ENCODE peak calls at places on chromosomes 11 and 22, in five cellular contexts. One of them, this sample, is unnamed.

GRCh38 chr22:33271390-33272161 is 213.4 kb upstream of the SYN3 start:
- DNase-seq in astrocyte of the spinal cord: no peak
- DNase-seq in thoracic aorta: peak; percentile 43
- DNase-seq in lower lobe of right lung: no peak
- DNase-seq in RWPE1: no peak
- DNase-seq in this sample: no peak

GRCh38 chr11:82988936-82989627 is 82.6 kb downstream of the RAB30 start:
- DNase-seq in lower lobe of right lung: no peak
- DNase-seq in astrocyte of the spinal cord: no peak
- DNase-seq in RWPE1: no peak
- DNase-seq in thoracic aorta: no peak
- DNase-seq in this sample: no peak

GRCh38 chr11:103881518-103882070 is 154.8 kb upstream of the DDI1 start:
- DNase-seq in RWPE1: no peak
- DNase-seq in astrocyte of the spinal cord: no peak
- DNase-seq in lower lobe of right lung: no peak
- DNase-seq in thoracic aorta: no peak
- DNase-seq in this sample: no peak

GRCh38 chr11:39975091-39975490 is 1484.4 kb downstream of the LRRC4C start:
- DNase-seq in RWPE1: no peak
- DNase-seq in lower lobe of right lung: no peak
- DNase-seq in astrocyte of the spinal cord: no peak
- DNase-seq in thoracic aorta: no peak
- DNase-seq in this sample: no peak

GRCh38 chr11:96055706-96056387 is 131.9 kb upstream of the MTMR2 start:
- DNase-seq in lower lobe of right lung: no peak
- DNase-seq in astrocyte of the spinal cord: peak; percentile 70
- DNase-seq in thoracic aorta: no peak
- DNase-seq in RWPE1: peak; percentile 15
- DNase-seq in this sample: no peak

GRCh38 chr11:95365346-95365745 is 134.3 kb upstream of the SESN3 start:
- DNase-seq in RWPE1: no peak
- DNase-seq in astrocyte of the spinal cord: no peak
- DNase-seq in lower lobe of right lung: no peak
- DNase-seq in thoracic aorta: no peak
- DNase-seq in this sample: no peak

GRCh38 chr11:33534575-33534974 is 166.1 kb downstream of the C11orf91 start:
- DNase-seq in lower lobe of right lung: no peak
- DNase-seq in RWPE1: peak; percentile 17
- DNase-seq in astrocyte of the spinal cord: peak; percentile 41
- DNase-seq in thoracic aorta: no peak
- DNase-seq in this sample: no peak

GRCh38 chr11:30196400-30197206 is 34.2 kb upstream of the FSHB start:
- DNase-seq in RWPE1: peak; percentile 7
- DNase-seq in lower lobe of right lung: peak; percentile 52
- DNase-seq in astrocyte of the spinal cord: peak; percentile 45
- DNase-seq in thoracic aorta: no peak
- DNase-seq in this sample: no peak

GRCh38 chr22:19974233-19974861 is 32.7 kb upstream of the TXNRD2 start:
- DNase-seq in lower lobe of right lung: peak; percentile 66
- DNase-seq in RWPE1: no peak
- DNase-seq in thoracic aorta: no peak
- DNase-seq in astrocyte of the spinal cord: peak; percentile 77
- DNase-seq in this sample: no peak

GRCh38 chr22:17501679-17502285 is 61.5 kb upstream of the SLC25A18 start:
- DNase-seq in lower lobe of right lung: no peak
- DNase-seq in thoracic aorta: no peak
- DNase-seq in astrocyte of the spinal cord: peak; percentile 73
- DNase-seq in RWPE1: peak; percentile 46
- DNase-seq in this sample: no peak

GRCh38 chr11:83159901-83160865 is 3.3 kb downstream of the PCF11 start:
- DNase-seq in lower lobe of right lung: no peak
- DNase-seq in RWPE1: peak; percentile 25
- DNase-seq in astrocyte of the spinal cord: peak; percentile 27
- DNase-seq in thoracic aorta: no peak
- DNase-seq in this sample: no peak

GRCh38 chr11:88196393-88196792 is 21.1 kb upstream of the RAB38 start:
- DNase-seq in RWPE1: no peak
- DNase-seq in thoracic aorta: no peak
- DNase-seq in lower lobe of right lung: no peak
- DNase-seq in astrocyte of the spinal cord: no peak
- DNase-seq in this sample: no peak

GRCh38 chr11:92969634-92970347 is at the start of gene MTNR1B:
- DNase-seq in thoracic aorta: no peak
- DNase-seq in RWPE1: no peak
- DNase-seq in astrocyte of the spinal cord: no peak
- DNase-seq in lower lobe of right lung: no peak
- DNase-seq in this sample: no peak

GRCh38 chr11:67364783-67365525 is 8.4 kb downstream of the CLCF1 start:
- DNase-seq in lower lobe of right lung: no peak
- DNase-seq in RWPE1: no peak
- DNase-seq in astrocyte of the spinal cord: no peak
- DNase-seq in thoracic aorta: no peak
- DNase-seq in this sample: no peak

GRCh38 chr22:24507742-24508141 is 12.6 kb downstream of the UPB1 start:
- DNase-seq in astrocyte of the spinal cord: no peak
- DNase-seq in lower lobe of right lung: no peak
- DNase-seq in RWPE1: no peak
- DNase-seq in thoracic aorta: no peak
- DNase-seq in this sample: no peak

GRCh38 chr22:47107431-47107830 is 345.0 kb downstream of the TBC1D22A start:
- DNase-seq in thoracic aorta: no peak
- DNase-seq in astrocyte of the spinal cord: peak; percentile 83
- DNase-seq in lower lobe of right lung: no peak
- DNase-seq in RWPE1: peak; percentile 61
- DNase-seq in this sample: no peak

GRCh38 chr11:58567889-58568512 is 7.7 kb downstream of the LPXN start:
- DNase-seq in lower lobe of right lung: peak; percentile 60
- DNase-seq in RWPE1: peak; percentile 36
- DNase-seq in astrocyte of the spinal cord: peak; percentile 65
- DNase-seq in thoracic aorta: no peak
- DNase-seq in this sample: no peak

GRCh38 chr22:50184004-50184461 is 1.7 kb upstream of the TRABD start:
- DNase-seq in thoracic aorta: no peak
- DNase-seq in RWPE1: no peak
- DNase-seq in lower lobe of right lung: peak; percentile 91
- DNase-seq in astrocyte of the spinal cord: peak; percentile 31
- DNase-seq in this sample: no peak

GRCh38 chr11:75554258-75555022 is 7.6 kb upstream of the SERPINH1 start:
- DNase-seq in lower lobe of right lung: peak; percentile 79
- DNase-seq in RWPE1: no peak
- DNase-seq in thoracic aorta: peak; percentile 89
- DNase-seq in astrocyte of the spinal cord: peak; percentile 100
- DNase-seq in this sample: peak; percentile 99

GRCh38 chr22:23182289-23183106 is 2.2 kb downstream of the BCR start:
- DNase-seq in RWPE1: peak; percentile 71
- DNase-seq in thoracic aorta: no peak
- DNase-seq in lower lobe of right lung: no peak
- DNase-seq in astrocyte of the spinal cord: no peak
- DNase-seq in this sample: no peak

GRCh38 chr11:100629671-100630070 is 57.4 kb upstream of the ARHGAP42 start:
- DNase-seq in RWPE1: no peak
- DNase-seq in astrocyte of the spinal cord: no peak
- DNase-seq in lower lobe of right lung: no peak
- DNase-seq in thoracic aorta: no peak
- DNase-seq in this sample: no peak

GRCh38 chr11:104856607-104857006 is 41.7 kb downstream of the CASP12 start:
- DNase-seq in thoracic aorta: no peak
- DNase-seq in RWPE1: no peak
- DNase-seq in astrocyte of the spinal cord: no peak
- DNase-seq in lower lobe of right lung: no peak
- DNase-seq in this sample: no peak

GRCh38 chr11:68950776-68951175 is 30.0 kb downstream of the MRGPRD start:
- DNase-seq in astrocyte of the spinal cord: no peak
- DNase-seq in thoracic aorta: no peak
- DNase-seq in RWPE1: no peak
- DNase-seq in lower lobe of right lung: no peak
- DNase-seq in this sample: no peak

GRCh38 chr11:111913997-111914396 is 1.5 kb downstream of the HSPB2 start:
- DNase-seq in lower lobe of right lung: no peak
- DNase-seq in RWPE1: no peak
- DNase-seq in astrocyte of the spinal cord: peak; percentile 57
- DNase-seq in thoracic aorta: peak; percentile 47
- DNase-seq in this sample: no peak

GRCh38 chr11:3837793-3838192 is 3.0 kb downstream of the RHOG start:
- DNase-seq in RWPE1: no peak
- DNase-seq in astrocyte of the spinal cord: no peak
- DNase-seq in thoracic aorta: no peak
- DNase-seq in lower lobe of right lung: peak; percentile 77
- DNase-seq in this sample: no peak

GRCh38 chr22:28019360-28019759 is 100.3 kb upstream of the PITPNB start:
- DNase-seq in lower lobe of right lung: no peak
- DNase-seq in astrocyte of the spinal cord: no peak
- DNase-seq in RWPE1: no peak
- DNase-seq in thoracic aorta: no peak
- DNase-seq in this sample: peak; percentile 65

GRCh38 chr22:46843691-46844297 is 81.3 kb downstream of the TBC1D22A start:
- DNase-seq in lower lobe of right lung: no peak
- DNase-seq in thoracic aorta: no peak
- DNase-seq in RWPE1: no peak
- DNase-seq in astrocyte of the spinal cord: peak; percentile 28
- DNase-seq in this sample: no peak

GRCh38 chr11:76698321-76699043 is 27.9 kb upstream of the LRRC32 start:
- DNase-seq in RWPE1: no peak
- DNase-seq in thoracic aorta: no peak
- DNase-seq in astrocyte of the spinal cord: no peak
- DNase-seq in lower lobe of right lung: no peak
- DNase-seq in this sample: no peak

GRCh38 chr11:12577746-12578644 is 96.2 kb upstream of the TEAD1 start:
- DNase-seq in lower lobe of right lung: no peak
- DNase-seq in RWPE1: no peak
- DNase-seq in astrocyte of the spinal cord: no peak
- DNase-seq in thoracic aorta: no peak
- DNase-seq in this sample: no peak
- TF ChIP-seq CTCF in lower lobe of right lung: no peak
- TF ChIP-seq CTCF in RWPE1: no peak
- TF ChIP-seq CTCF in astrocyte of the spinal cord: peak; percentile 2
- TF ChIP-seq CTCF in thoracic aorta: no peak
- TF ChIP-seq CTCF in this sample: peak; percentile 28

DNA sequence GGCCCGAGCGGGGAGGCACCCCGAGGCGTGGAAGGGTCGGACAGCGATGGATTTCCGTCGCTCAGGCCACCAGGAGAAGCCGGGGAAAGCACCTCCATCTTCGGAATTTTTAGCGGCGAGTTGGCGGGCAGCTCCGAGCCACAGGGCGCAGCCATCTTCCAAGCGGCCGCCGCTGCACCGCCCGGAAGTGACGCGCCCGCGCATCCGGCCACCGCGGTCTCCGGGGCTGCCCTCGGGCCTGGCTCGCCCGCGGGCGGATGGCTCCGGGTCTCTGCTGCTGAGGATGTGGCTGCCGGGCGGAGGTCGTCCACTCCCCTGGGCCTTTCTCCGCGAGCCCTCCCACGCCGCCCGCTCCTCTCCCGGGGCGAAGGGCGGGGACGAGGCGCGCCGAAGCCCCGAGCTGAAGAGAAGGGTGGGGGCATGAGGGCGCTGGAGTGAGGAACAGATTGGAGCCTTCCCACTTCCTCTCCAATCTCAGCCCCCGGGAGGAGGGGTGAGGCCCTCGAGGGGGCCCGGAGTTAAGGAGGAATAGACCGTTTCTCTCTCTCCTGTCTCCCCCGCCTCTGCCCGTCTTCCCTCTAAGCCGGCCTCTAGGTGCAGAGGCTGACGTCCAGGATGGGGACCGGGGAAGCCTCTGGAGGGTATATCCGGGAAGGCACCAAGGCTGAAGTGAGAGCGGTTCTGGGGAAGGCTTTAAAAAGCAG is at the start of gene MSANTD2:
- DNase-seq in astrocyte of the spinal cord: peak; percentile 89
- DNase-seq in RWPE1: peak; percentile 59
- DNase-seq in lower lobe of right lung: peak; percentile 89
- DNase-seq in thoracic aorta: peak; percentile 35
- DNase-seq in this sample: peak; percentile 94
- TF ChIP-seq CTCF in astrocyte of the spinal cord: no peak
- TF ChIP-seq CTCF in RWPE1: no peak
- TF ChIP-seq CTCF in lower lobe of right lung: no peak
- TF ChIP-seq CTCF in thoracic aorta: no peak
- TF ChIP-seq CTCF in this sample: peak; percentile 22

GRCh38 chr11:46916669-46917108 is 1.7 kb downstream of the LRP4 start:
- DNase-seq in astrocyte of the spinal cord: peak; percentile 68
- DNase-seq in lower lobe of right lung: no peak
- DNase-seq in RWPE1: peak; percentile 96
- DNase-seq in thoracic aorta: no peak
- DNase-seq in this sample: no peak
- TF ChIP-seq CTCF in astrocyte of the spinal cord: peak; percentile 37
- TF ChIP-seq CTCF in lower lobe of right lung: no peak
- TF ChIP-seq CTCF in RWPE1: no peak
- TF ChIP-seq CTCF in thoracic aorta: no peak
- TF ChIP-seq CTCF in this sample: peak; percentile 72

GRCh38 chr11:46238967-46239800 is 38.3 kb upstream of the CREB3L1 start:
- DNase-seq in astrocyte of the spinal cord: peak; percentile 86
- DNase-seq in thoracic aorta: peak; percentile 47
- DNase-seq in lower lobe of right lung: peak; percentile 89
- DNase-seq in RWPE1: peak; percentile 83
- DNase-seq in this sample: no peak

GRCh38 chr11:46238078-46238966 is 39.1 kb upstream of the CREB3L1 start:
- DNase-seq in astrocyte of the spinal cord: peak; percentile 59
- DNase-seq in thoracic aorta: no peak
- DNase-seq in RWPE1: peak; percentile 54
- DNase-seq in lower lobe of right lung: peak; percentile 82
- DNase-seq in this sample: no peak

GRCh38 chr11:46235777-46236688 is 41.4 kb upstream of the CREB3L1 start:
- DNase-seq in lower lobe of right lung: no peak
- DNase-seq in RWPE1: no peak
- DNase-seq in astrocyte of the spinal cord: no peak
- DNase-seq in thoracic aorta: no peak
- DNase-seq in this sample: no peak

GRCh38 chr11:46236918-46237247 is 40.6 kb upstream of the CREB3L1 start:
- DNase-seq in thoracic aorta: no peak
- DNase-seq in lower lobe of right lung: peak; percentile 61
- DNase-seq in RWPE1: no peak
- DNase-seq in astrocyte of the spinal cord: no peak
- DNase-seq in this sample: no peak

DNA sequence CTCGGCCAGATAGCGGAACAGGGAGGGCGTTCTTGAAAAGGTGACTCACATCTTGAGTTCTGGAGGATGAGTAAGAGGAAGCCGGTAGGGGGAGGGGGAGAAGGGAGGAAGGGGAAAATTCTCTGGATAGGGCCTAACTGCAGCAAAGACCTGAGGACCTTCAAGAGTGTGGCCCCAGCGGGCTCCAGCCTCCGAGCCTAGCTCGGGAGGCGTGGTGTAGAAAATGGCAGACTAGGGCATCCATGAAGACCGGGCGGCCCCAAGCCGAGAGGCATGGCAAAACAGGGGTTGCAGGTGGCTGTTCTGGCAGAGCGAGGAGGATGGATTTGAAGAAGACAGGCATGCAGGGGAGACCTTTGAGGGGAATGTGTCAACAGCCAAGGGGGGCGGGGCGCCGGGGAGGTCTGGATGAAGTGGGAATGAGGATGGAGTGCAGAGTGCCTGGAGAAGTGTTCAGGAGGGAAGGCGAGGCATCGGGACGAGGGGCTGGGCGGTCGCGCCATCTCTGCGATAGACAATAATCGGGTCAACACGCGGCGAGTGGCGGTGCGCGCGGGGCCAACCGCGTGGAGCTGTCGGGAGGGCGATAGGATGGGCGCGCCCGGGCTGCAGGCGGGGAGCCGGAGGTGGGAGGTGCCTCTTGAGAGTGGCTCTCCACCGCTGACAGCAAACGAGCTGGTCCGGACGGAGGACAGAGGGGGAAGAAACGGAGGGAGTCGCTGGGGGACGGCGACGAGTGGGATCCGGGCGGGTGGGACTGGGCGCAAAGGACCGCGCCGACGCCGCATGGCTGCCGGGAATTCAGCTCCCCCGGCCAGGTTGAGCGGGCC is 40.0 kb upstream of the CREB3L1 start:
- DNase-seq in RWPE1: peak; percentile 88
- DNase-seq in lower lobe of right lung: peak; percentile 64
- DNase-seq in astrocyte of the spinal cord: peak; percentile 90
- DNase-seq in thoracic aorta: peak; percentile 46
- DNase-seq in this sample: no peak
- TF ChIP-seq CTCF in RWPE1: no peak
- TF ChIP-seq CTCF in lower lobe of right lung: no peak
- TF ChIP-seq CTCF in astrocyte of the spinal cord: no peak
- TF ChIP-seq CTCF in thoracic aorta: no peak
- TF ChIP-seq CTCF in this sample: no peak

This sample was measured in chondrocyte.